ENCODE peak calls at places on chromosomes 16 and 17, in four cellular contexts. Y is stimulated activated naive CD8-positive, alpha-beta T cell treated with anti-CD3 and anti-CD28 coated beads, Interleukin-15, Interleukin-2, amounts not matched to agents 100 U/mL and 50 U/mL, for 24 hours; C is activated naive CD4-positive, alpha-beta T cell treated with Interleukin-2 at 50 U/mL for 16 hours; S is AG20443. N is an unnamed sample.
A peak's percentile ranks its signal among the peaks of the same experiment; 100 is the strongest.

GRCh38 chr16:82119405-82119804 is 50.6 kb downstream of the MPHOSPH6 start:
- DNase-seq in Y (no peak), C (no peak), S (no peak), N (no peak)

GRCh38 chr17:9173386-9173983 is 152.2 kb downstream of the NTN1 start:
- DNase-seq in Y (no peak), C (no peak), S (no peak), N (no peak)

GRCh38 chr17:7922499-7923289 is 6.6 kb upstream of the RNF227 start:
- DNase-seq in Y (peak; percentile 85), C (peak; percentile 85), S (peak; percentile 87), N (peak; percentile 93)

GRCh38 chr17:57965521-57966160 is 10.4 kb upstream of the CUEDC1 start:
- DNase-seq in Y (no peak), C (no peak), S (no peak), N (no peak)

GRCh38 chr17:31294839-31295488 is 2.1 kb downstream of the OMG start:
- DNase-seq in Y (no peak), C (no peak), S (no peak), N (no peak)

GRCh38 chr17:57724038-57724728 is 20.9 kb downstream of the CCDC182 start:
- DNase-seq in Y (no peak), C (no peak), S (no peak), N (no peak)

GRCh38 chr17:65102788-65103187 is 34.4 kb upstream of the RGS9 start:
- DNase-seq in Y (no peak), C (no peak), S (no peak), N (no peak)

GRCh38 chr17:4509402-4509801 is 10.7 kb downstream of the SPNS2 start:
- DNase-seq in Y (peak; percentile 42), C (peak; percentile 20), S (no peak), N (no peak)

GRCh38 chr17:6449307-6449706 is 5.1 kb downstream of the PIMREG start:
- DNase-seq in Y (no peak), C (no peak), S (no peak), N (no peak)

GRCh38 chr16:87056083-87056482 is 261.1 kb downstream of the C16orf95 start:
- DNase-seq in Y (no peak), C (no peak), S (peak; percentile 60), N (peak; percentile 38)

GRCh38 chr16:87829123-87829980 is 40.0 kb downstream of the SLC7A5 start:
- DNase-seq in Y (no peak), C (no peak), S (no peak), N (no peak)

GRCh38 chr17:16447676-16448075 is 32.3 kb downstream of the TRPV2 start:
- DNase-seq in Y (no peak), C (no peak), S (no peak), N (no peak)

GRCh38 chr17:82216301-82217119 is 3.9 kb upstream of the CCDC57 start:
- DNase-seq in Y (peak; percentile 64), C (peak; percentile 53), S (peak; percentile 87), N (peak; percentile 78)

GRCh38 chr16:57115504-57116182 is 23.3 kb downstream of the CPNE2 start:
- DNase-seq in Y (no peak), C (no peak), S (no peak), N (no peak)

GRCh38 chr17:31515226-31515759 is 123.8 kb downstream of the RAB11FIP4 start:
- DNase-seq in Y (no peak), C (no peak), S (no peak), N (no peak)

GRCh38 chr17:75487351-75488070 is 27.8 kb downstream of the CASKIN2 start:
- DNase-seq in Y (peak; percentile 59), C (peak; percentile 26), S (no peak), N (peak; percentile 72)

GRCh38 chr16:16005725-16006124 is 56.3 kb downstream of the ABCC1 start:
- DNase-seq in Y (no peak), C (no peak), S (no peak), N (no peak)

GRCh38 chr16:48013476-48013875 is 142.3 kb downstream of the ABCC12 start:
- DNase-seq in Y (no peak), C (no peak), S (no peak), N (no peak)

GRCh38 chr17:7340179-7340578 is 3.9 kb downstream of the ACAP1 start:
- DNase-seq in Y (no peak), C (no peak), S (no peak), N (no peak)

GRCh38 chr16:76970745-76971099 is 220.3 kb upstream of the MON1B start:
- DNase-seq in Y (no peak), C (no peak), S (no peak), N (no peak)